ENCODE peak calls at places on chromosome 7, in six cellular contexts. One of them, this sample, is unnamed.

GRCh38 chr7:129775695-129776396 is 164.3 kb downstream of the NRF1 start:
- DNase-seq in psoas muscle: no peak
- DNase-seq in GM12865: no peak
- DNase-seq in lower lobe of right lung: no peak
- DNase-seq in B cell: no peak
- DNase-seq in kidney epithelial cell: no peak
- DNase-seq in this sample: no peak

GRCh38 chr7:147240468-147240867 is 1123.9 kb downstream of the CNTNAP2 start:
- DNase-seq in psoas muscle: no peak
- DNase-seq in lower lobe of right lung: no peak
- DNase-seq in kidney epithelial cell: no peak
- DNase-seq in B cell: no peak
- DNase-seq in GM12865: no peak
- DNase-seq in this sample: no peak

GRCh38 chr7:27419581-27420177 is 177.1 kb downstream of the EVX1 start:
- DNase-seq in GM12865: no peak
- DNase-seq in psoas muscle: no peak
- DNase-seq in B cell: no peak
- DNase-seq in lower lobe of right lung: no peak
- DNase-seq in kidney epithelial cell: no peak
- DNase-seq in this sample: no peak

GRCh38 chr7:33952824-33953223 is 47.5 kb downstream of the BMPER start:
- DNase-seq in psoas muscle: no peak
- DNase-seq in GM12865: no peak
- DNase-seq in kidney epithelial cell: no peak
- DNase-seq in lower lobe of right lung: no peak
- DNase-seq in B cell: no peak
- DNase-seq in this sample: no peak

GRCh38 chr7:144738708-144739314 is 97.0 kb downstream of the TPK1 start:
- DNase-seq in GM12865: peak; percentile 51
- DNase-seq in lower lobe of right lung: no peak
- DNase-seq in B cell: peak; percentile 6
- DNase-seq in kidney epithelial cell: no peak
- DNase-seq in psoas muscle: no peak
- DNase-seq in this sample: peak; percentile 52

GRCh38 chr7:150428671-150429451 is 21.6 kb upstream of the GIMAP8 start:
- DNase-seq in B cell: peak; percentile 5
- DNase-seq in lower lobe of right lung: no peak
- DNase-seq in kidney epithelial cell: peak; percentile 81
- DNase-seq in psoas muscle: no peak
- DNase-seq in GM12865: peak; percentile 69
- DNase-seq in this sample: peak; percentile 90

GRCh38 chr7:128961030-128961659 is 23.4 kb downstream of the IRF5 start:
- DNase-seq in psoas muscle: no peak
- DNase-seq in GM12865: no peak
- DNase-seq in lower lobe of right lung: no peak
- DNase-seq in kidney epithelial cell: no peak
- DNase-seq in B cell: no peak
- DNase-seq in this sample: peak; percentile 69

GRCh38 chr7:148144827-148145226 is 445.7 kb upstream of the C7orf33 start:
- DNase-seq in kidney epithelial cell: no peak
- DNase-seq in B cell: no peak
- DNase-seq in GM12865: no peak
- DNase-seq in lower lobe of right lung: no peak
- DNase-seq in psoas muscle: no peak
- DNase-seq in this sample: no peak

DNA sequence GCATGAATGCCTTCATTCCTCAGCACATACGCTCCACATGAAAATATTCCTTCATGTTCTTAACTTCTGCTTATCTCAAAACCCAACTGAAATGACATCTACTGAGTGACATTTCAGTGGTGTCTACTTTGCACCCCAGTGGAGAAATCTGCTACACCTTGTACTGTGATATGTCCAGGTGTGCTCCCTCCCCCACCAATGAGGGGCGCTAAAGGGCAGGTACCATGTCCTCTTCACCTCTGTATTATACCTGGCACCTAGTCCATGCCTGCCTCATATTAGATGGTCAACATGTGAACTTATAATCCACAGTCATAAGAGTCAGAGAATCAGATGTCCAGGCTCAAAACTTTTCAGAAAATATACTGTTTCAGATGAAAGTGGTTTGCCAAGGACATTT is 2.1 kb downstream of the PAXIP1 start:
- DNase-seq in GM12865: peak; percentile 14
- DNase-seq in lower lobe of right lung: no peak
- DNase-seq in psoas muscle: no peak
- DNase-seq in B cell: no peak
- DNase-seq in kidney epithelial cell: no peak
- DNase-seq in this sample: peak; percentile 20
- TF ChIP-seq CTCF in GM12865: peak; percentile 14
- TF ChIP-seq CTCF in lower lobe of right lung: no peak
- TF ChIP-seq CTCF in psoas muscle: no peak
- TF ChIP-seq CTCF in B cell: no peak
- TF ChIP-seq CTCF in kidney epithelial cell: no peak
- TF ChIP-seq CTCF in this sample: peak; percentile 13

GRCh38 chr7:122689346-122690109 is 9.4 kb downstream of the RNF133 start:
- DNase-seq in lower lobe of right lung: no peak
- DNase-seq in kidney epithelial cell: no peak
- DNase-seq in GM12865: peak; percentile 17
- DNase-seq in psoas muscle: no peak
- DNase-seq in B cell: no peak
- DNase-seq in this sample: no peak
- TF ChIP-seq CTCF in lower lobe of right lung: no peak
- TF ChIP-seq CTCF in kidney epithelial cell: no peak
- TF ChIP-seq CTCF in GM12865: no peak
- TF ChIP-seq CTCF in psoas muscle: no peak
- TF ChIP-seq CTCF in B cell: no peak
- TF ChIP-seq CTCF in this sample: no peak

GRCh38 chr7:100157334-100158228 is 942 bp downstream of the TRAPPC14 start:
- DNase-seq in B cell: peak; percentile 27
- DNase-seq in psoas muscle: no peak
- DNase-seq in kidney epithelial cell: no peak
- DNase-seq in lower lobe of right lung: peak; percentile 67
- DNase-seq in GM12865: no peak
- DNase-seq in this sample: peak; percentile 66
- TF ChIP-seq CTCF in B cell: no peak
- TF ChIP-seq CTCF in psoas muscle: no peak
- TF ChIP-seq CTCF in kidney epithelial cell: peak; percentile 44
- TF ChIP-seq CTCF in lower lobe of right lung: no peak
- TF ChIP-seq CTCF in GM12865: peak; percentile 23
- TF ChIP-seq CTCF in this sample: no peak

GRCh38 chr7:134750083-134751062 is 29.1 kb upstream of the CALD1 start:
- DNase-seq in B cell: peak; percentile 27
- DNase-seq in psoas muscle: no peak
- DNase-seq in GM12865: peak; percentile 74
- DNase-seq in lower lobe of right lung: no peak
- DNase-seq in kidney epithelial cell: no peak
- DNase-seq in this sample: peak; percentile 58
- TF ChIP-seq CTCF in B cell: peak; percentile 70
- TF ChIP-seq CTCF in psoas muscle: peak; percentile 39
- TF ChIP-seq CTCF in GM12865: peak; percentile 82
- TF ChIP-seq CTCF in lower lobe of right lung: peak; percentile 80
- TF ChIP-seq CTCF in kidney epithelial cell: peak; percentile 79
- TF ChIP-seq CTCF in this sample: peak; percentile 64